ENCODE peak calls at places on chromosomes 11 and 22, in six cellular contexts. One of them, this sample, is unnamed.

GRCh38 chr11:88175004-88175706 is at the start of gene RAB38:
- DNase-seq in AG10803: no peak
- DNase-seq in psoas muscle: peak
- DNase-seq in CD8-positive, alpha-beta T cell: no peak
- DNase-seq in RWPE1: peak
- DNase-seq in NCI-H1694 treated with DMSO at 0.1 percent for 48 hours: no peak
- DNase-seq in this sample: no peak

GRCh38 chr11:6554828-6555706 is 48.3 kb downstream of the RRP8 start:
- DNase-seq in AG10803: no peak
- DNase-seq in psoas muscle: no peak
- DNase-seq in CD8-positive, alpha-beta T cell: no peak
- DNase-seq in RWPE1: no peak
- DNase-seq in NCI-H1694 treated with DMSO at 0.1 percent for 48 hours: no peak
- DNase-seq in this sample: no peak

GRCh38 chr22:37546436-37547248 is 13.6 kb upstream of the CDC42EP1 start:
- DNase-seq in AG10803: peak
- DNase-seq in psoas muscle: peak
- DNase-seq in CD8-positive, alpha-beta T cell: no peak
- DNase-seq in RWPE1: no peak
- DNase-seq in NCI-H1694 treated with DMSO at 0.1 percent for 48 hours: no peak
- DNase-seq in this sample: peak

GRCh38 chr11:69106124-69106811 is 49.5 kb upstream of the SMIM38 start:
- DNase-seq in AG10803: no peak
- DNase-seq in psoas muscle: peak
- DNase-seq in CD8-positive, alpha-beta T cell: no peak
- DNase-seq in RWPE1: no peak
- DNase-seq in NCI-H1694 treated with DMSO at 0.1 percent for 48 hours: no peak
- DNase-seq in this sample: no peak

GRCh38 chr11:114604179-114604813 is 8.7 kb upstream of the NXPE4 start:
- DNase-seq in AG10803: no peak
- DNase-seq in psoas muscle: no peak
- DNase-seq in CD8-positive, alpha-beta T cell: no peak
- DNase-seq in RWPE1: no peak
- DNase-seq in NCI-H1694 treated with DMSO at 0.1 percent for 48 hours: no peak
- DNase-seq in this sample: no peak

GRCh38 chr11:132072880-132073213 is 702.4 kb downstream of the NTM start:
- DNase-seq in AG10803: peak
- DNase-seq in psoas muscle: no peak
- DNase-seq in CD8-positive, alpha-beta T cell: no peak
- DNase-seq in RWPE1: no peak
- DNase-seq in NCI-H1694 treated with DMSO at 0.1 percent for 48 hours: no peak
- DNase-seq in this sample: no peak

GRCh38 chr22:33386270-33386669 is 328.1 kb upstream of the SYN3 start:
- DNase-seq in AG10803: no peak
- DNase-seq in psoas muscle: no peak
- DNase-seq in CD8-positive, alpha-beta T cell: no peak
- DNase-seq in RWPE1: no peak
- DNase-seq in NCI-H1694 treated with DMSO at 0.1 percent for 48 hours: no peak
- DNase-seq in this sample: no peak

GRCh38 chr11:15497366-15497765 is 382.6 kb downstream of the INSC start:
- DNase-seq in AG10803: no peak
- DNase-seq in psoas muscle: no peak
- DNase-seq in CD8-positive, alpha-beta T cell: no peak
- DNase-seq in RWPE1: no peak
- DNase-seq in NCI-H1694 treated with DMSO at 0.1 percent for 48 hours: no peak
- DNase-seq in this sample: no peak

GRCh38 chr11:11163256-11163655 is 189.8 kb downstream of the CSNK2A3 start:
- DNase-seq in AG10803: no peak
- DNase-seq in psoas muscle: no peak
- DNase-seq in CD8-positive, alpha-beta T cell: no peak
- DNase-seq in RWPE1: no peak
- DNase-seq in NCI-H1694 treated with DMSO at 0.1 percent for 48 hours: no peak
- DNase-seq in this sample: peak

GRCh38 chr11:8038393-8038792 is 42.6 kb upstream of the TUB start:
- DNase-seq in AG10803: no peak
- DNase-seq in psoas muscle: no peak
- DNase-seq in CD8-positive, alpha-beta T cell: no peak
- DNase-seq in RWPE1: no peak
- DNase-seq in NCI-H1694 treated with DMSO at 0.1 percent for 48 hours: no peak
- DNase-seq in this sample: no peak

GRCh38 chr11:76796511-76797203 is 13.5 kb downstream of the TSKU start:
- DNase-seq in AG10803: no peak
- DNase-seq in psoas muscle: no peak
- DNase-seq in CD8-positive, alpha-beta T cell: no peak
- DNase-seq in RWPE1: no peak
- DNase-seq in NCI-H1694 treated with DMSO at 0.1 percent for 48 hours: no peak
- DNase-seq in this sample: no peak

GRCh38 chr11:80034801-80035200 is 594.0 kb upstream of the TENM4 start:
- DNase-seq in AG10803: no peak
- DNase-seq in psoas muscle: no peak
- DNase-seq in CD8-positive, alpha-beta T cell: no peak
- DNase-seq in RWPE1: no peak
- DNase-seq in NCI-H1694 treated with DMSO at 0.1 percent for 48 hours: no peak
- DNase-seq in this sample: no peak

GRCh38 chr11:66050581-66051231 is 1.5 kb upstream of the SF3B2 start:
- DNase-seq in AG10803: no peak
- DNase-seq in psoas muscle: no peak
- DNase-seq in CD8-positive, alpha-beta T cell: no peak
- DNase-seq in RWPE1: no peak
- DNase-seq in NCI-H1694 treated with DMSO at 0.1 percent for 48 hours: no peak
- DNase-seq in this sample: no peak

GRCh38 chr11:103541186-103541795 is 432.1 kb downstream of the DYNC2H1 start:
- DNase-seq in AG10803: no peak
- DNase-seq in psoas muscle: no peak
- DNase-seq in CD8-positive, alpha-beta T cell: no peak
- DNase-seq in RWPE1: peak
- DNase-seq in NCI-H1694 treated with DMSO at 0.1 percent for 48 hours: no peak
- DNase-seq in this sample: no peak

GRCh38 chr22:37951305-37951704 is 2.1 kb downstream of the C22orf23 start:
- DNase-seq in AG10803: no peak
- DNase-seq in psoas muscle: no peak
- DNase-seq in CD8-positive, alpha-beta T cell: no peak
- DNase-seq in RWPE1: no peak
- DNase-seq in NCI-H1694 treated with DMSO at 0.1 percent for 48 hours: no peak
- DNase-seq in this sample: peak

GRCh38 chr11:27563201-27563600 is 56.6 kb upstream of the LIN7C start:
- DNase-seq in AG10803: peak
- DNase-seq in psoas muscle: no peak
- DNase-seq in CD8-positive, alpha-beta T cell: no peak
- DNase-seq in RWPE1: no peak
- DNase-seq in NCI-H1694 treated with DMSO at 0.1 percent for 48 hours: no peak
- DNase-seq in this sample: no peak

GRCh38 chr22:37929390-37929789 is 23.3 kb downstream of the MICALL1 start:
- DNase-seq in AG10803: no peak
- DNase-seq in psoas muscle: no peak
- DNase-seq in CD8-positive, alpha-beta T cell: no peak
- DNase-seq in RWPE1: no peak
- DNase-seq in NCI-H1694 treated with DMSO at 0.1 percent for 48 hours: no peak
- DNase-seq in this sample: no peak

GRCh38 chr11:76664578-76665061 is 5.9 kb downstream of the LRRC32 start:
- DNase-seq in AG10803: no peak
- DNase-seq in psoas muscle: no peak
- DNase-seq in CD8-positive, alpha-beta T cell: peak
- DNase-seq in RWPE1: no peak
- DNase-seq in NCI-H1694 treated with DMSO at 0.1 percent for 48 hours: no peak
- DNase-seq in this sample: no peak

GRCh38 chr22:49215840-49216239 is 611.8 kb downstream of the BRD1 start:
- DNase-seq in AG10803: no peak
- DNase-seq in psoas muscle: no peak
- DNase-seq in CD8-positive, alpha-beta T cell: no peak
- DNase-seq in RWPE1: no peak
- DNase-seq in NCI-H1694 treated with DMSO at 0.1 percent for 48 hours: no peak
- DNase-seq in this sample: no peak

GRCh38 chr11:112949781-112950575 is 11.2 kb upstream of the NCAM1 start:
- DNase-seq in AG10803: no peak
- DNase-seq in psoas muscle: no peak
- DNase-seq in CD8-positive, alpha-beta T cell: no peak
- DNase-seq in RWPE1: no peak
- DNase-seq in NCI-H1694 treated with DMSO at 0.1 percent for 48 hours: no peak
- DNase-seq in this sample: no peak

GRCh38 chr11:292211-293121 is 3.5 kb downstream of the PGGHG start:
- DNase-seq in AG10803: no peak
- DNase-seq in psoas muscle: peak
- DNase-seq in CD8-positive, alpha-beta T cell: no peak
- DNase-seq in RWPE1: no peak
- DNase-seq in NCI-H1694 treated with DMSO at 0.1 percent for 48 hours: no peak
- DNase-seq in this sample: no peak

GRCh38 chr22:19289475-19290161 is 1.9 kb downstream of the CLTCL1 start:
- DNase-seq in AG10803: peak
- DNase-seq in psoas muscle: no peak
- DNase-seq in CD8-positive, alpha-beta T cell: no peak
- DNase-seq in RWPE1: no peak
- DNase-seq in NCI-H1694 treated with DMSO at 0.1 percent for 48 hours: no peak
- DNase-seq in this sample: no peak

GRCh38 chr22:45895436-45896152 is 81.4 kb downstream of the WNT7B start:
- DNase-seq in AG10803: no peak
- DNase-seq in psoas muscle: peak
- DNase-seq in CD8-positive, alpha-beta T cell: no peak
- DNase-seq in RWPE1: no peak
- DNase-seq in NCI-H1694 treated with DMSO at 0.1 percent for 48 hours: no peak
- DNase-seq in this sample: no peak

GRCh38 chr11:28228196-28228595 is 120.0 kb downstream of the METTL15 start:
- DNase-seq in AG10803: peak
- DNase-seq in psoas muscle: no peak
- DNase-seq in CD8-positive, alpha-beta T cell: no peak
- DNase-seq in RWPE1: peak
- DNase-seq in NCI-H1694 treated with DMSO at 0.1 percent for 48 hours: no peak
- DNase-seq in this sample: no peak

GRCh38 chr22:46652930-46653331 is 32.7 kb downstream of the GRAMD4 start:
- DNase-seq in AG10803: no peak
- DNase-seq in psoas muscle: no peak
- DNase-seq in CD8-positive, alpha-beta T cell: no peak
- DNase-seq in RWPE1: no peak
- DNase-seq in NCI-H1694 treated with DMSO at 0.1 percent for 48 hours: no peak
- DNase-seq in this sample: peak

GRCh38 chr11:102830328-102830727 is 13.1 kb downstream of the MMP3 start:
- DNase-seq in AG10803: peak
- DNase-seq in psoas muscle: no peak
- DNase-seq in CD8-positive, alpha-beta T cell: no peak
- DNase-seq in RWPE1: no peak
- DNase-seq in NCI-H1694 treated with DMSO at 0.1 percent for 48 hours: no peak
- DNase-seq in this sample: no peak

GRCh38 chr11:6746086-6746618 is 25.6 kb downstream of the OR2AG2 start:
- DNase-seq in AG10803: no peak
- DNase-seq in psoas muscle: no peak
- DNase-seq in CD8-positive, alpha-beta T cell: peak
- DNase-seq in RWPE1: no peak
- DNase-seq in NCI-H1694 treated with DMSO at 0.1 percent for 48 hours: no peak
- DNase-seq in this sample: no peak

GRCh38 chr22:44153705-44154104 is 27.0 kb upstream of the PARVG start:
- DNase-seq in AG10803: no peak
- DNase-seq in psoas muscle: peak
- DNase-seq in CD8-positive, alpha-beta T cell: no peak
- DNase-seq in RWPE1: no peak
- DNase-seq in NCI-H1694 treated with DMSO at 0.1 percent for 48 hours: peak
- DNase-seq in this sample: no peak

GRCh38 chr11:72013765-72014711 is 15.3 kb downstream of the IL18BP start:
- DNase-seq in AG10803: peak
- DNase-seq in psoas muscle: no peak
- DNase-seq in CD8-positive, alpha-beta T cell: no peak
- DNase-seq in RWPE1: no peak
- DNase-seq in NCI-H1694 treated with DMSO at 0.1 percent for 48 hours: no peak
- DNase-seq in this sample: no peak